ENCODE peak calls at places on chromosomes 16 and 17, in six cellular contexts. Q is SK-N-SH, O is HepG2, R is IMR-90, G is GM12878, C is H1. E is an unnamed sample.

GRCh38 chr17:61411114-61411943 is 11.7 kb downstream of the TBX2 start:
- DNase-seq in Q (peak; percentile 79), O (no peak), R (peak; percentile 74), G (no peak), C (peak; percentile 82), E (no peak)

GRCh38 chr16:65837431-65837986 is 529.0 kb upstream of the CDH5 start:
- DNase-seq in Q (no peak), O (no peak), R (no peak), G (no peak), C (no peak), E (no peak)

GRCh38 chr17:14604920-14605599 is 304.2 kb downstream of the HS3ST3B1 start:
- DNase-seq in Q (no peak), O (no peak), R (no peak), G (no peak), C (no peak), E (no peak)

GRCh38 chr16:51155901-51156810 is 5.1 kb upstream of the SALL1 start:
- DNase-seq in Q (peak; percentile 28), O (no peak), R (peak; percentile 49), G (no peak), C (peak; percentile 70), E (no peak)

GRCh38 chr17:4497101-4497824 is 1.4 kb upstream of the SPNS2 start:
- DNase-seq in Q (no peak), O (no peak), R (peak; percentile 52), G (peak; percentile 21), C (no peak), E (no peak)

GRCh38 chr17:21295036-21295952 is 10.8 kb downstream of the MAP2K3 start:
- DNase-seq in Q (peak; percentile 79), O (no peak), R (peak; percentile 59), G (no peak), C (no peak), E (peak; percentile 7)

GRCh38 chr17:9887521-9887920 is 17.6 kb downstream of the RCVRN start:
- DNase-seq in Q (no peak), O (no peak), R (no peak), G (no peak), C (no peak), E (no peak)

GRCh38 chr16:25713785-25714570 is 22.2 kb downstream of the HS3ST4 start:
- DNase-seq in Q (no peak), O (no peak), R (no peak), G (no peak), C (no peak), E (no peak)

GRCh38 chr17:31530391-31530990 is 139.0 kb downstream of the RAB11FIP4 start:
- DNase-seq in Q (no peak), O (no peak), R (no peak), G (no peak), C (no peak), E (no peak)

GRCh38 chr17:73891001-73891400 is 246.8 kb upstream of the SDK2 start:
- DNase-seq in Q (no peak), O (no peak), R (no peak), G (no peak), C (no peak), E (no peak)

GRCh38 chr16:76879420-76879819 is 311.6 kb upstream of the MON1B start:
- DNase-seq in Q (no peak), O (no peak), R (no peak), G (no peak), C (no peak), E (no peak)

GRCh38 chr16:53080345-53081031 is 25.7 kb downstream of the CHD9 start:
- DNase-seq in Q (peak; percentile 78), O (no peak), R (peak; percentile 89), G (no peak), C (no peak), E (no peak)
- TF ChIP-seq RAD21 in Q (peak; percentile 47), O (no peak), R (no peak), G (no peak), C (no peak), E (no peak)

GRCh38 chr17:8173056-8173870 is 2.9 kb downstream of the TMEM107 start:
- DNase-seq in Q (peak; percentile 77), O (peak; percentile 98), R (peak; percentile 99), G (peak; percentile 98), C (no peak), E (peak; percentile 76)
- TF ChIP-seq RFX5 in Q (no peak), O (no peak), R (no peak), G (no peak), C (no peak), E (no peak)

GRCh38 chr17:82297280-82297803 is 20.1 kb downstream of the CD7 start:
- DNase-seq in Q (peak; percentile 54), O (no peak), R (no peak), G (peak; percentile 50), C (no peak), E (peak; percentile 45)
- H2AFZ ChIP-seq in Q (peak overlapping the region; percentile 91), O (no peak overlapping the region), R (peak overlapping the region; percentile 68), G (peak overlapping the region; percentile 85), C (no peak overlapping the region), E (peak overlapping the region; percentile 96)

GRCh38 chr17:59844884-59845594 is 47.7 kb downstream of the TUBD1 start:
- DNase-seq in Q (no peak), O (no peak), R (peak; percentile 70), G (no peak), C (no peak), E (no peak)

GRCh38 chr17:59842901-59843652 is 49.7 kb downstream of the TUBD1 start:
- DNase-seq in Q (no peak), O (peak; percentile 96), R (peak; percentile 97), G (peak; percentile 80), C (no peak), E (peak; percentile 25)

GRCh38 chr17:59846391-59847165 is 46.2 kb downstream of the TUBD1 start:
- DNase-seq in Q (no peak), O (peak; percentile 99), R (peak; percentile 94), G (peak; percentile 91), C (no peak), E (no peak)

GRCh38 chr17:59848385-59848668 is 44.4 kb downstream of the TUBD1 start:
- DNase-seq in Q (no peak), O (no peak), R (no peak), G (no peak), C (no peak), E (no peak)

GRCh38 chr17:59845595-59846390 is 47.0 kb downstream of the TUBD1 start:
- DNase-seq in Q (no peak), O (peak; percentile 89), R (peak; percentile 89), G (no peak), C (no peak), E (peak; percentile 44)
- TF ChIP-seq RAD21 in Q (no peak), O (no peak), R (no peak), G (no peak), C (no peak), E (no peak)

DNA sequence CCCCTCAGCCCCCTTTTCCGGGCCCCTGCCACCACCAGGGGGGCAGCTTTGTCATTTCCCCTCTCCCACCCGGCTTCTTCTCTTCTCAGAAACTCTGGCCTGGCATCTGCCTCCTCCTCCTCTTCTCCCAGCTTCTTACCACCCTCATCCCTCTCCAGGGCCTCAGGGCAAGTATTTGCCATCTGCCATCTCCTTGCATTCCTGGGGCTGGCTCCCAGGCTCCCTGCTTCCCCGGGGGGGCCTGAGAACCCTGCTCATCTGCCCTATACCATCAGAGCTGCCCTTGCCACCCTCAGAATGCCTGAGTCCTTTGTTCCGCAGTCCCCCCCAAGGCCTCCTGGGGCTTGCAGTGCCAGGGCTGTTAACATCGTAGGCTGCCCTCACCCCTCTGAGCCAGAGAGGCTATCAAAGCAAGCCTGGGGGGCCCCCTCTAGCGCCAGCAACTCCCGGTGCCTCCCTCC is 21.0 kb upstream of the SP2 start:
- DNase-seq in Q (no peak), O (no peak), R (no peak), G (no peak), C (no peak), E (no peak)
- TF ChIP-seq RFX5 in Q (no peak), O (no peak), R (no peak), G (no peak), C (no peak), E (no peak)

GRCh38 chr17:72514888-72515287 is 394.1 kb downstream of the SOX9 start:
- DNase-seq in Q (no peak), O (no peak), R (peak; percentile 86), G (no peak), C (no peak), E (no peak)

GRCh38 chr17:72518333-72518732 is 397.5 kb downstream of the SOX9 start:
- DNase-seq in Q (no peak), O (no peak), R (no peak), G (no peak), C (no peak), E (no peak)

GRCh38 chr17:72517413-72518237 is 396.8 kb downstream of the SOX9 start:
- DNase-seq in Q (no peak), O (no peak), R (no peak), G (no peak), C (no peak), E (no peak)

GRCh38 chr17:72515291-72516065 is 394.7 kb downstream of the SOX9 start:
- DNase-seq in Q (peak; percentile 42), O (no peak), R (peak; percentile 65), G (peak; percentile 77), C (no peak), E (no peak)

DNA sequence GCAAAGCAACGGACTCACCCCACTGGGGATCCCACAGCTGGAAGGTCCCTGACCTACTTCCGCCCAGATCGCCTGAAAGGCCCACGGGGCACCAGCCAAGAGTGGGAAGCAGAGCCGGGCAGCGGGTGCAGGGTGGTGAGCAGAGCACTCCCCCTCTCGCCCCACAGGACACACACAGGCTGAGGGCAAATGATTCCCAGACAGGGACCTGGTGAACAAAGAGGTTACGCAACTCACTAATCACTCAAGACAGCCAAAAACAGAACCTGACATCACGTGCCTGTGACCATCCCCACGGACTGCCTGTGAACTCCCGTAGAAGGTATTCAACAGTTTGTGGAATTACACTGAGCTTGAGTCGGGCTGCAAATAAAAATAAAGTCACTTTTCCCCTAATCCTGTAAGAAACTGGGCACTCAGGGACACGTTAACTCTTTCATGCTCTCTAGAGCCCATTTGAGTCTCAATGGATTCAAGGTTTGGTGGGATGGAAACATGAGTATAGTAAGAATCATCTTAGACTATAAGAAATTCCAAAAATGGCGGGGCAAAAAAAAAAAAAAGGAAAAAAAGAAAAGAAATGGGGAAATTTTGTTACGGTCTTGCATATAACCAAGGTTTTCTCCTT is 396.1 kb downstream of the SOX9 start:
- DNase-seq in Q (no peak), O (peak; percentile 72), R (no peak), G (no peak), C (no peak), E (no peak)
- H2AFZ ChIP-seq in Q (no peak overlapping the region), O (no peak overlapping the region), R (no peak overlapping the region), G (peak overlapping the region; percentile 70), C (no peak overlapping the region), E (no peak overlapping the region)

E was measured in K562.